ENCODE peak calls at places on chromosomes 3 and 15, in nine cellular contexts. H is foreskin fibroblast, K is HFF-Myc, O is RWPE1, L is cardiac muscle cell, F is body of pancreas, B is A549, Q is GM06990, X is mesothelial cell of epicardium. I is an unnamed sample.

GRCh38 chr3:72347819-72348319 is 500.4 kb downstream of the SHQ1 start:
- DNase-seq in H (no peak), K (no peak), O (peak), L (peak), F (peak), B (no peak), Q (peak), X (no peak), I (no peak)

GRCh38 chr3:119279101-119279554 is 15.1 kb upstream of the ARHGAP31 start:
- DNase-seq in H (no peak), K (no peak), O (no peak), L (peak), F (peak), B (no peak), Q (no peak), X (no peak), I (no peak)

GRCh38 chr3:185988080-185988815 is 50.4 kb upstream of the TRA2B start:
- DNase-seq in H (no peak), K (no peak), O (no peak), L (no peak), F (no peak), B (no peak), Q (no peak), X (no peak), I (no peak)

GRCh38 chr15:70788114-70789049 is 25.0 kb upstream of the UACA start:
- DNase-seq in H (peak), K (peak), O (no peak), L (no peak), F (no peak), B (peak), Q (no peak), X (no peak), I (peak)

GRCh38 chr3:69665026-69665739 is 74.1 kb upstream of the MITF start:
- DNase-seq in H (no peak), K (no peak), O (peak), L (peak), F (peak), B (peak), Q (no peak), X (no peak), I (no peak)

GRCh38 chr3:108513961-108514360 is 3.6 kb upstream of the MYH15 start:
- DNase-seq in H (peak), K (no peak), O (no peak), L (no peak), F (no peak), B (no peak), Q (no peak), X (no peak), I (peak)

GRCh38 chr3:168025076-168025475 is 70.6 kb downstream of the GOLIM4 start:
- DNase-seq in H (peak), K (no peak), O (no peak), L (no peak), F (no peak), B (no peak), Q (no peak), X (no peak), I (peak)

GRCh38 chr15:91862891-91863520 is 9.5 kb downstream of the SLCO3A1 start:
- DNase-seq in H (no peak), K (no peak), O (no peak), L (no peak), F (no peak), B (no peak), Q (no peak), X (no peak), I (no peak)

GRCh38 chr15:48974865-48975264 is 11.1 kb upstream of the SHC4 start:
- DNase-seq in H (no peak), K (no peak), O (no peak), L (peak), F (no peak), B (peak), Q (no peak), X (no peak), I (no peak)

GRCh38 chr3:171028025-171028778 is 1.7 kb upstream of the SLC2A2 start:
- DNase-seq in H (peak), K (peak), O (peak), L (peak), F (peak), B (no peak), Q (no peak), X (no peak), I (peak)

GRCh38 chr3:173733029-173733652 is 335.6 kb downstream of the NLGN1 start:
- DNase-seq in H (no peak), K (peak), O (no peak), L (peak), F (peak), B (no peak), Q (no peak), X (no peak), I (peak)

GRCh38 chr3:35659808-35660207 is 20.5 kb downstream of the ARPP21 start:
- DNase-seq in H (no peak), K (no peak), O (no peak), L (peak), F (peak), B (no peak), Q (no peak), X (no peak), I (no peak)

GRCh38 chr3:7734456-7734855 is 767.2 kb upstream of the LMCD1 start:
- DNase-seq in H (no peak), K (no peak), O (no peak), L (no peak), F (no peak), B (no peak), Q (no peak), X (no peak), I (no peak)

GRCh38 chr3:58683001-58683845 is 16.6 kb upstream of the FAM3D start:
- DNase-seq in H (peak), K (peak), O (no peak), L (no peak), F (no peak), B (no peak), Q (peak), X (no peak), I (peak)

GRCh38 chr3:28295819-28296364 is 52.6 kb upstream of the ZCWPW2 start:
- DNase-seq in H (no peak), K (no peak), O (no peak), L (no peak), F (no peak), B (no peak), Q (no peak), X (no peak), I (no peak)

GRCh38 chr3:58563386-58564035 is 13.7 kb downstream of the FAM107A start:
- DNase-seq in H (no peak), K (no peak), O (peak), L (no peak), F (no peak), B (no peak), Q (no peak), X (no peak), I (no peak)

GRCh38 chr15:39084683-39085530 is 496.0 kb upstream of the THBS1 start:
- DNase-seq in H (peak), K (peak), O (no peak), L (no peak), F (peak), B (no peak), Q (no peak), X (no peak), I (peak)

GRCh38 chr3:182490601-182491485 is 302.5 kb upstream of the ATP11B start:
- DNase-seq in H (no peak), K (no peak), O (peak), L (peak), F (no peak), B (peak), Q (no peak), X (no peak), I (no peak)

GRCh38 chr3:4714045-4714444 is 220.9 kb downstream of the ITPR1 start:
- DNase-seq in H (no peak), K (no peak), O (no peak), L (no peak), F (no peak), B (no peak), Q (no peak), X (no peak), I (no peak)

GRCh38 chr3:123271466-123272159 is 69.9 kb downstream of the SEC22A start:
- DNase-seq in H (no peak), K (no peak), O (no peak), L (no peak), F (peak), B (no peak), Q (no peak), X (no peak), I (no peak)

GRCh38 chr3:128736598-128736997 is 10.6 kb downstream of the RAB7A start:
- DNase-seq in H (peak), K (no peak), O (peak), L (no peak), F (no peak), B (no peak), Q (no peak), X (no peak), I (peak)

GRCh38 chr3:59290358-59290757 is 240.5 kb upstream of the CFAP20DC start:
- DNase-seq in H (no peak), K (no peak), O (no peak), L (no peak), F (no peak), B (no peak), Q (no peak), X (no peak), I (no peak)

GRCh38 chr3:173699353-173699752 is 301.8 kb downstream of the NLGN1 start:
- DNase-seq in H (no peak), K (no peak), O (no peak), L (no peak), F (no peak), B (no peak), Q (no peak), X (no peak), I (no peak)

GRCh38 chr15:101037090-101037830 is 118.1 kb downstream of the LRRK1 start:
- DNase-seq in H (no peak), K (no peak), O (no peak), L (no peak), F (no peak), B (no peak), Q (no peak), X (no peak), I (no peak)

GRCh38 chr3:125594581-125595011 is 701 bp downstream of the OSBPL11 start:
- DNase-seq in H (peak), K (no peak), O (no peak), L (peak), F (peak), B (no peak), Q (peak), X (no peak), I (peak)

GRCh38 chr3:189787622-189788021 is 156.4 kb downstream of the TP63 start:
- DNase-seq in H (peak), K (no peak), O (peak), L (no peak), F (no peak), B (no peak), Q (no peak), X (no peak), I (no peak)

GRCh38 chr15:89775815-89776214 is 317 bp upstream of the MESP2 start:
- DNase-seq in H (no peak), K (no peak), O (no peak), L (no peak), F (no peak), B (no peak), Q (no peak), X (no peak), I (no peak)

GRCh38 chr15:89777073-89777820 is 1.1 kb downstream of the MESP2 start:
- DNase-seq in H (no peak), K (no peak), O (no peak), L (no peak), F (no peak), B (no peak), Q (no peak), X (no peak), I (no peak)

GRCh38 chr15:89777821-89778380 is 1.8 kb downstream of the MESP2 start:
- DNase-seq in H (no peak), K (no peak), O (no peak), L (no peak), F (no peak), B (no peak), Q (no peak), X (no peak), I (no peak)

GRCh38 chr15:89774492-89774891 is 1.6 kb upstream of the MESP2 start:
- DNase-seq in H (no peak), K (no peak), O (peak), L (no peak), F (no peak), B (no peak), Q (no peak), X (no peak), I (no peak)

DNA sequence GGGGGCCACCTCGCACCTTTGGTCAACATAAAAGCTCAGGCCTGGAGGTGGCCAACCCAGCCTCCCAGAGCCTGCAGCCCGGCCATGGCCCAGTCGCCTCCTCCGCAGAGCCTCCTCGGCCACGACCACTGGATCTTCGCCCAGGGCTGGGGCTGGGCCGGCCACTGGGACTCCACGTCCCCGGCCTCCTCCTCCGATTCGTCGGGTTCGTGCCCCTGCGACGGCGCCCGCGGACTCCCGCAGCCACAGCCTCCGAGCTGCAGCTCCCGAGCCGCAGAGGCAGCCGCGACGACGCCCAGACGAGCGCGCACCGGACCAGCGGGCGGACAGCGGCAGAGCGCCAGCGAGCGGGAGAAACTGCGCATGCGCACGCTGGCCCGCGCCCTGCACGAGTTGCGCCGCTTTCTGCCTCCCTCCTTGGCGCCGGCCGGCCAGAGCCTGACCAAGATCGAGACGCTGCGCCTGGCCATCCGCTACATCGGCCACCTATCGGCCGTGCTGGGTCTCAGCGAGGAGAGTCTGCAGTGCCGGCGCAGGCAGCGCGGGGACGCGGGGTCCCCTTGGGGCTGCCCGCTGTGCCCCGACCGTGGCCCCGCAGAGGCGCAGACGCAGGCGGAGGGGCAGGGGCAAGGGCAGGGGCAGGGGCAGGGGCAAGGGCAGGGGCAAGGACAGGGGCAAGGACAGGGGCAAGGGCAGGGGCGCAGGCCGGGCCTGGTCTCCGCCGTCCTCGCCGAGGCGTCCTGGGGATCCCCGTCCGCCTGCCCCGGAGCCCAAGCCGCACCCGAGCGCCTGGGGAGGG is at the start of gene MESP2:
- DNase-seq in H (peak), K (no peak), O (peak), L (peak), F (peak), B (peak), Q (peak), X (peak), I (peak)
- TF ChIP-seq CTCF in H (peak), K (peak), O (no peak), L (peak), F (peak), B (no peak), Q (peak), X (peak), I (peak)

DNA sequence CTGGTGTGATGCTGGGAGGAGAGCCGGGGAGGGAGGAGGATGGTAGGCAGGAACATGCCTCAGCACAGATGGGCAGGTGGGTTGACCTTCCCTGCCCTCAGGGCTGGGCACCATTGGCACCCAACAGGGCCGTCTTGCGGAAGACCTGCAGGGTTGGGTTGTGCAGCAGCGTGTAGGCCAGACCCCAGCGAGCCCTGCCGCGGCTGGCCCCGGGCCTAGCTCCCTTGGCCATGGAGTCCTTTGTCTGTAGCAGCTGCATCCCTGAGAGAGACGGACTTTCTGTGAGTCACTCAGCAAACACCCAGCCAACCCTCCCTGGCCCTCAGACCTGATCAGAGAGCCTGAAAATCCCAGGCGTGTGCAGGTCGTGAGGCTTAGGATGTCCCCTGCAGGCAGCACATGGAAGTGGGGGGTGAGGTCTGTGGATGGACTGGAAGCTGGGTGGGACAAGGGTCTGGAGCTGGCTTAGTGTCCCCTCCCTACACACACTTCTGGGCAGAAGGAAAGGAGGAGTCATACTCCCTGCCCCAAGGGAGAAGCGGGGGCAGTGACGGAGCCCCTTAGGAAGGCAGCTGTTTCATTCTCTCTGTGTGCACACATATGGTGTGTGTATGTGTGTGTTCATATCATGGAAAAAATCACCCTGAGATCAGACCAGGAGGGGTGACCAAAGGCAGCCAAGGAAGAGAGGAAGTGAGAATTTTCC is 6.6 kb downstream of the ISLR start:
- DNase-seq in H (peak), K (no peak), O (no peak), L (no peak), F (no peak), B (no peak), Q (no peak), X (no peak), I (peak)
- TF ChIP-seq CTCF in H (no peak), K (no peak), O (no peak), L (peak), F (no peak), B (no peak), Q (no peak), X (no peak), I (peak)

GRCh38 chr3:62665627-62666433 is 209.4 kb downstream of the CADPS start:
- DNase-seq in H (peak), K (peak), O (peak), L (peak), F (peak), B (peak), Q (peak), X (peak), I (peak)

GRCh38 chr3:62670351-62670750 is 204.9 kb downstream of the CADPS start:
- DNase-seq in H (no peak), K (no peak), O (peak), L (no peak), F (no peak), B (no peak), Q (no peak), X (no peak), I (no peak)

GRCh38 chr3:62672270-62672987 is 202.8 kb downstream of the CADPS start:
- DNase-seq in H (no peak), K (no peak), O (no peak), L (peak), F (no peak), B (no peak), Q (no peak), X (no peak), I (no peak)

GRCh38 chr3:62669161-62669560 is 206.1 kb downstream of the CADPS start:
- DNase-seq in H (no peak), K (no peak), O (no peak), L (no peak), F (no peak), B (no peak), Q (no peak), X (no peak), I (no peak)

GRCh38 chr3:62667714-62668113 is 207.5 kb downstream of the CADPS start:
- DNase-seq in H (no peak), K (no peak), O (no peak), L (no peak), F (no peak), B (no peak), Q (peak), X (no peak), I (no peak)
- TF ChIP-seq CTCF in H (no peak), K (peak), O (no peak), L (no peak), F (no peak), B (no peak), Q (peak), X (peak), I (peak)

GRCh38 chr3:11944052-11944673 is 60.0 kb upstream of the SYN2 start:
- DNase-seq in H (peak), K (peak), O (peak), L (peak), F (peak), B (peak), Q (no peak), X (no peak), I (peak)
- TF ChIP-seq CTCF in H (peak), K (peak), O (peak), L (peak), F (peak), B (peak), Q (peak), X (peak), I (peak)

GRCh38 chr15:74628949-74629348 is 13.3 kb downstream of the CLK3 start:
- DNase-seq in H (no peak), K (no peak), O (no peak), L (no peak), F (no peak), B (no peak), Q (no peak), X (no peak), I (no peak)

GRCh38 chr15:74631087-74631385 is 15.4 kb downstream of the CLK3 start:
- DNase-seq in H (no peak), K (no peak), O (no peak), L (no peak), F (no peak), B (no peak), Q (no peak), X (no peak), I (no peak)

GRCh38 chr15:74631408-74631807 is 15.8 kb downstream of the CLK3 start:
- DNase-seq in H (no peak), K (no peak), O (no peak), L (no peak), F (no peak), B (no peak), Q (no peak), X (no peak), I (no peak)

GRCh38 chr15:74631935-74632560 is 16.4 kb downstream of the CLK3 start:
- DNase-seq in H (no peak), K (no peak), O (peak), L (peak), F (peak), B (peak), Q (no peak), X (no peak), I (peak)

GRCh38 chr15:74630284-74631086 is 14.8 kb downstream of the CLK3 start:
- DNase-seq in H (no peak), K (no peak), O (no peak), L (no peak), F (no peak), B (no peak), Q (no peak), X (no peak), I (no peak)
- TF ChIP-seq CTCF in H (peak), K (peak), O (no peak), L (peak), F (no peak), B (no peak), Q (no peak), X (no peak), I (no peak)

DNA sequence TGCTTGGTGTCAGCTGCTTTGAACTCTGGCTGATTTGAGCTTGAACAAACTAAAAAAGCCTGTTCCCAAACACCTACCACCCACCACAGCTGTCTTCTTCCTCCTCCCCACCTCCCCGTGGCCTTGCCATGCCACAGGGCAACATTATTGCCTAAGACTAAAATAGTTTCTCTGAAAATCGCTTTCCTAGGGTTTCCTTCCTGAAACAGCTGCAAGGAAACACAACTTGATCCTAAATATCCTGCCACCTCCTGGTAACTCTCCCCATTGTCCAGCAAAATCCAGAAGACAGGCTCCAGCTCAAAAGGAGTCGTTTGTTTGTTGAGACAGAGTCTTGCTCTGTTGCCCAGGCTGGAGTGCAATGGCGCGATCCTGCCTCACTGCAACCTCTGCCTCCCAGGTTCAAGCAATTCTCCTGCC is 193.9 kb upstream of the TPM1 start:
- DNase-seq in H (peak), K (no peak), O (no peak), L (no peak), F (peak), B (no peak), Q (no peak), X (no peak), I (peak)
- TF ChIP-seq CTCF in H (no peak), K (no peak), O (no peak), L (peak), F (peak), B (peak), Q (no peak), X (no peak), I (peak)

GRCh38 chr3:30894521-30895289 is at the start of gene GADL1:
- DNase-seq in H (peak), K (no peak), O (peak), L (peak), F (peak), B (peak), Q (peak), X (peak), I (no peak)
- TF ChIP-seq CTCF in H (no peak), K (no peak), O (no peak), L (no peak), F (no peak), B (no peak), Q (no peak), X (no peak), I (no peak)

I was measured in HFFc6.